ENCODE peak calls at places on chromosome 9, in six cellular contexts. K is transverse colon, U is dorsolateral prefrontal cortex, O is upper lobe of left lung, J is IMR-90, P is adrenal gland. C is an unnamed sample.

GRCh38 chr9:133327834-133328484 is 8.0 kb downstream of the SURF6 start:
- DNase-seq in K (no peak), U (no peak), O (no peak), J (no peak), P (peak), C (no peak)

GRCh38 chr9:35002623-35003022 is 13.1 kb downstream of the DNAJB5 start:
- DNase-seq in K (no peak), U (no peak), O (no peak), J (no peak), P (no peak), C (no peak)

GRCh38 chr9:14391620-14392019 is 77.7 kb upstream of the NFIB start:
- DNase-seq in K (no peak), U (no peak), O (no peak), J (no peak), P (no peak), C (no peak)

GRCh38 chr9:76394896-76395244 is 644 bp upstream of the RFK start:
- DNase-seq in K (peak), U (peak), O (peak), J (no peak), P (peak), C (peak)

GRCh38 chr9:18072967-18073366 is 401.0 kb upstream of the ADAMTSL1 start:
- DNase-seq in K (no peak), U (no peak), O (no peak), J (no peak), P (no peak), C (no peak)

GRCh38 chr9:116632990-116633441 is 54.1 kb upstream of the TRIM32 start:
- DNase-seq in K (no peak), U (no peak), O (no peak), J (peak), P (no peak), C (no peak)

GRCh38 chr9:98867434-98868168 is 60.1 kb downstream of the GALNT12 start:
- DNase-seq in K (peak), U (no peak), O (peak), J (peak), P (peak), C (no peak)

GRCh38 chr9:77582572-77583365 is 65.4 kb downstream of the GNA14 start:
- DNase-seq in K (no peak), U (no peak), O (no peak), J (no peak), P (no peak), C (no peak)

GRCh38 chr9:127437497-127438264 is 13.5 kb downstream of the ZNF79 start:
- DNase-seq in K (no peak), U (no peak), O (no peak), J (no peak), P (no peak), C (no peak)

GRCh38 chr9:136372561-136373299 is 739 bp downstream of the CARD9 start:
- DNase-seq in K (peak), U (no peak), O (peak), J (peak), P (peak), C (no peak)

GRCh38 chr9:105333811-105334210 is 89.4 kb downstream of the SLC44A1 start:
- DNase-seq in K (no peak), U (no peak), O (no peak), J (no peak), P (no peak), C (no peak)

GRCh38 chr9:72263572-72263971 is 101.4 kb downstream of the ZFAND5 start:
- DNase-seq in K (no peak), U (no peak), O (no peak), J (no peak), P (no peak), C (no peak)

GRCh38 chr9:131661954-131662621 is 77.8 kb downstream of the RAPGEF1 start:
- DNase-seq in K (no peak), U (no peak), O (no peak), J (no peak), P (no peak), C (peak)

GRCh38 chr9:117535439-117535838 is 120.6 kb upstream of the ASTN2 start:
- DNase-seq in K (no peak), U (no peak), O (no peak), J (no peak), P (no peak), C (no peak)

GRCh38 chr9:97558701-97559101 is 57.2 kb downstream of the TMOD1 start:
- DNase-seq in K (no peak), U (no peak), O (no peak), J (no peak), P (no peak), C (peak)

GRCh38 chr9:18626046-18626698 is 152.2 kb downstream of the ADAMTSL1 start:
- DNase-seq in K (no peak), U (no peak), O (no peak), J (no peak), P (no peak), C (no peak)

GRCh38 chr9:93301291-93301811 is 117.4 kb downstream of the WNK2 start:
- DNase-seq in K (no peak), U (no peak), O (no peak), J (no peak), P (no peak), C (no peak)

GRCh38 chr9:85290019-85290418 is 451.7 kb downstream of the AGTPBP1 start:
- DNase-seq in K (no peak), U (no peak), O (no peak), J (no peak), P (no peak), C (no peak)

GRCh38 chr9:114259800-114260523 is 62.9 kb upstream of the ORM1 start:
- DNase-seq in K (no peak), U (no peak), O (no peak), J (no peak), P (no peak), C (no peak)

GRCh38 chr9:83359039-83359438 is 179.2 kb downstream of the FRMD3 start:
- DNase-seq in K (no peak), U (no peak), O (no peak), J (no peak), P (no peak), C (no peak)
- TF ChIP-seq CTCF in K (no peak), U (no peak), O (no peak), J (no peak), P (no peak), C (no peak)

GRCh38 chr9:6216002-6216401 is 395 bp downstream of the IL33 start:
- DNase-seq in K (no peak), U (no peak), O (no peak), J (no peak), P (no peak), C (no peak)
- H3K4me3 ChIP-seq in K (peak), U (peak), O (peak), J (no peak), P (no peak), C (no peak)

GRCh38 chr9:88781500-88782391 is 209.5 kb upstream of the S1PR3 start:
- DNase-seq in K (no peak), U (no peak), O (no peak), J (peak), P (peak), C (no peak)
- TF ChIP-seq CTCF in K (no peak), U (no peak), O (no peak), J (peak), P (peak), C (no peak)

GRCh38 chr9:33080534-33080933 is 4.1 kb upstream of the SMU1 start:
- DNase-seq in K (no peak), U (no peak), O (no peak), J (no peak), P (no peak), C (no peak)
- H3K4me3 ChIP-seq in K (no peak), U (peak), O (no peak), J (no peak), P (no peak), C (peak)